ENCODE peak calls at places on chromosomes 16 and 17, in ten cellular contexts. One of them, this sample, is unnamed.

GRCh38 chr17:9890124-9890523 is 14.9 kb downstream of the RCVRN start:
- DNase-seq in Peyer's patch: no peak
- DNase-seq in upper lobe of left lung: no peak
- DNase-seq in CD4-positive, alpha-beta T cell: no peak
- DNase-seq in IMR-90: no peak
- DNase-seq in coronary artery: no peak
- DNase-seq in heart right ventricle: no peak
- DNase-seq in lung: no peak
- DNase-seq in cardiac fibroblast: no peak
- DNase-seq in choroid plexus epithelial cell: peak; percentile 46
- DNase-seq in this sample: no peak

GRCh38 chr17:38352245-38353083 is 820 bp downstream of the SOCS7 start:
- DNase-seq in Peyer's patch: peak; percentile 21
- DNase-seq in upper lobe of left lung: peak; percentile 84
- DNase-seq in CD4-positive, alpha-beta T cell: peak; percentile 7
- DNase-seq in IMR-90: no peak
- DNase-seq in coronary artery: no peak
- DNase-seq in heart right ventricle: peak; percentile 20
- DNase-seq in lung: no peak
- DNase-seq in cardiac fibroblast: peak; percentile 28
- DNase-seq in choroid plexus epithelial cell: peak; percentile 41
- DNase-seq in this sample: no peak

GRCh38 chr16:27444470-27444869 is 42.5 kb downstream of the IL21R start:
- DNase-seq in Peyer's patch: no peak
- DNase-seq in upper lobe of left lung: no peak
- DNase-seq in CD4-positive, alpha-beta T cell: no peak
- DNase-seq in IMR-90: no peak
- DNase-seq in coronary artery: peak; percentile 21
- DNase-seq in heart right ventricle: no peak
- DNase-seq in lung: no peak
- DNase-seq in cardiac fibroblast: no peak
- DNase-seq in choroid plexus epithelial cell: no peak
- DNase-seq in this sample: no peak

GRCh38 chr17:41835800-41836549 is at the start of gene NT5C3B:
- DNase-seq in Peyer's patch: peak; percentile 49
- DNase-seq in upper lobe of left lung: peak; percentile 93
- DNase-seq in CD4-positive, alpha-beta T cell: peak; percentile 32
- DNase-seq in IMR-90: no peak
- DNase-seq in coronary artery: no peak
- DNase-seq in heart right ventricle: peak; percentile 34
- DNase-seq in lung: peak; percentile 45
- DNase-seq in cardiac fibroblast: no peak
- DNase-seq in choroid plexus epithelial cell: peak; percentile 13
- DNase-seq in this sample: peak; percentile 39

GRCh38 chr16:12480916-12481315 is 322.8 kb downstream of the CPPED1 start:
- DNase-seq in Peyer's patch: no peak
- DNase-seq in upper lobe of left lung: no peak
- DNase-seq in CD4-positive, alpha-beta T cell: no peak
- DNase-seq in IMR-90: no peak
- DNase-seq in coronary artery: no peak
- DNase-seq in heart right ventricle: no peak
- DNase-seq in lung: no peak
- DNase-seq in cardiac fibroblast: no peak
- DNase-seq in choroid plexus epithelial cell: no peak
- DNase-seq in this sample: no peak

GRCh38 chr17:80372922-80373570 is 41.9 kb upstream of the ENDOV start:
- DNase-seq in Peyer's patch: no peak
- DNase-seq in upper lobe of left lung: peak; percentile 53
- DNase-seq in CD4-positive, alpha-beta T cell: no peak
- DNase-seq in IMR-90: no peak
- DNase-seq in coronary artery: no peak
- DNase-seq in heart right ventricle: no peak
- DNase-seq in lung: no peak
- DNase-seq in cardiac fibroblast: no peak
- DNase-seq in choroid plexus epithelial cell: no peak
- DNase-seq in this sample: no peak

GRCh38 chr17:79591014-79591590 is 19.7 kb downstream of the RBFOX3 start:
- DNase-seq in Peyer's patch: no peak
- DNase-seq in upper lobe of left lung: no peak
- DNase-seq in CD4-positive, alpha-beta T cell: no peak
- DNase-seq in IMR-90: no peak
- DNase-seq in coronary artery: no peak
- DNase-seq in heart right ventricle: no peak
- DNase-seq in lung: no peak
- DNase-seq in cardiac fibroblast: no peak
- DNase-seq in choroid plexus epithelial cell: no peak
- DNase-seq in this sample: no peak

GRCh38 chr16:88879788-88880055 is 13.3 kb upstream of the PABPN1L start:
- DNase-seq in Peyer's patch: no peak
- DNase-seq in upper lobe of left lung: peak; percentile 70
- DNase-seq in CD4-positive, alpha-beta T cell: no peak
- DNase-seq in IMR-90: no peak
- DNase-seq in coronary artery: no peak
- DNase-seq in heart right ventricle: no peak
- DNase-seq in lung: no peak
- DNase-seq in cardiac fibroblast: no peak
- DNase-seq in choroid plexus epithelial cell: no peak
- DNase-seq in this sample: no peak

GRCh38 chr17:21037117-21037803 is 5.6 kb downstream of the USP22 start:
- DNase-seq in Peyer's patch: no peak
- DNase-seq in upper lobe of left lung: no peak
- DNase-seq in CD4-positive, alpha-beta T cell: no peak
- DNase-seq in IMR-90: no peak
- DNase-seq in coronary artery: no peak
- DNase-seq in heart right ventricle: no peak
- DNase-seq in lung: no peak
- DNase-seq in cardiac fibroblast: no peak
- DNase-seq in choroid plexus epithelial cell: no peak
- DNase-seq in this sample: no peak

GRCh38 chr17:82939213-82940030 is 99.6 kb upstream of the ZNF750 start:
- DNase-seq in Peyer's patch: no peak
- DNase-seq in upper lobe of left lung: peak; percentile 72
- DNase-seq in CD4-positive, alpha-beta T cell: no peak
- DNase-seq in IMR-90: no peak
- DNase-seq in coronary artery: peak; percentile 35
- DNase-seq in heart right ventricle: no peak
- DNase-seq in lung: peak; percentile 61
- DNase-seq in cardiac fibroblast: no peak
- DNase-seq in choroid plexus epithelial cell: no peak
- DNase-seq in this sample: no peak

GRCh38 chr17:12659500-12659899 is 6.2 kb upstream of the MYOCD start:
- DNase-seq in Peyer's patch: no peak
- DNase-seq in upper lobe of left lung: no peak
- DNase-seq in CD4-positive, alpha-beta T cell: no peak
- DNase-seq in IMR-90: peak; percentile 90
- DNase-seq in coronary artery: no peak
- DNase-seq in heart right ventricle: no peak
- DNase-seq in lung: no peak
- DNase-seq in cardiac fibroblast: peak; percentile 75
- DNase-seq in choroid plexus epithelial cell: peak; percentile 85
- DNase-seq in this sample: no peak

GRCh38 chr16:907361-907760 is 63.4 kb downstream of the LMF1 start:
- DNase-seq in Peyer's patch: no peak
- DNase-seq in upper lobe of left lung: peak; percentile 45
- DNase-seq in CD4-positive, alpha-beta T cell: no peak
- DNase-seq in IMR-90: no peak
- DNase-seq in coronary artery: no peak
- DNase-seq in heart right ventricle: no peak
- DNase-seq in lung: no peak
- DNase-seq in cardiac fibroblast: no peak
- DNase-seq in choroid plexus epithelial cell: no peak
- DNase-seq in this sample: no peak

GRCh38 chr16:88764913-88765349 is 20.1 kb downstream of the PIEZO1 start:
- DNase-seq in Peyer's patch: no peak
- DNase-seq in upper lobe of left lung: peak; percentile 81
- DNase-seq in CD4-positive, alpha-beta T cell: no peak
- DNase-seq in IMR-90: peak; percentile 35
- DNase-seq in coronary artery: no peak
- DNase-seq in heart right ventricle: no peak
- DNase-seq in lung: peak; percentile 83
- DNase-seq in cardiac fibroblast: peak; percentile 30
- DNase-seq in choroid plexus epithelial cell: no peak
- DNase-seq in this sample: peak; percentile 91

GRCh38 chr17:31608659-31609254 is 217.3 kb downstream of the RAB11FIP4 start:
- DNase-seq in Peyer's patch: no peak
- DNase-seq in upper lobe of left lung: no peak
- DNase-seq in CD4-positive, alpha-beta T cell: no peak
- DNase-seq in IMR-90: peak; percentile 35
- DNase-seq in coronary artery: peak; percentile 26
- DNase-seq in heart right ventricle: no peak
- DNase-seq in lung: no peak
- DNase-seq in cardiac fibroblast: no peak
- DNase-seq in choroid plexus epithelial cell: no peak
- DNase-seq in this sample: no peak

GRCh38 chr17:40178021-40178601 is 841 bp downstream of the RAPGEFL1 start:
- DNase-seq in Peyer's patch: no peak
- DNase-seq in upper lobe of left lung: no peak
- DNase-seq in CD4-positive, alpha-beta T cell: no peak
- DNase-seq in IMR-90: no peak
- DNase-seq in coronary artery: no peak
- DNase-seq in heart right ventricle: no peak
- DNase-seq in lung: no peak
- DNase-seq in cardiac fibroblast: no peak
- DNase-seq in choroid plexus epithelial cell: no peak
- DNase-seq in this sample: no peak
- TF ChIP-seq CTCF in Peyer's patch: no peak
- TF ChIP-seq CTCF in upper lobe of left lung: no peak
- TF ChIP-seq CTCF in CD4-positive, alpha-beta T cell: no peak
- TF ChIP-seq CTCF in IMR-90: no peak
- TF ChIP-seq CTCF in coronary artery: no peak
- TF ChIP-seq CTCF in heart right ventricle: no peak
- TF ChIP-seq CTCF in lung: no peak
- TF ChIP-seq CTCF in cardiac fibroblast: no peak
- TF ChIP-seq CTCF in choroid plexus epithelial cell: peak; percentile 1
- TF ChIP-seq CTCF in this sample: no peak

DNA sequence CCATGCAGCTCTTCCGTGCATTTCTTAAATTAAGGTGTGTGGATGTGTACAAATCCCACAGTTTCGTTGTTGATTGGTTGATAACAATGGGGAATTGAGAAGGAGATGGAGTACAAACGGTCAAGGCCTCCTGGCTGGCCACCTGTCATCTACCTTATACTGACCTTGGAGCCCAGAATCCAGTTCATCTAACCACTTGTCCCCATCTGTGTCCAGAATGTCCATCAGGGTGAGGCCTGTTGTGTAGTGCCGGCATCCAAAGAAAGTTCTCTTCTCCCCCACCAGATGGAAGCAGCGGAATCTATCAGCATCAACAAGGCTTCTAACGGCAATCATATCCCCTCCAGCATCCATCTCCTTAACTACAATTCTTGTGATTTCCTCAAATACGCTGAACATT is 1.5 kb downstream of the GSDMB start:
- DNase-seq in Peyer's patch: no peak
- DNase-seq in upper lobe of left lung: no peak
- DNase-seq in CD4-positive, alpha-beta T cell: no peak
- DNase-seq in IMR-90: peak; percentile 26
- DNase-seq in coronary artery: no peak
- DNase-seq in heart right ventricle: no peak
- DNase-seq in lung: no peak
- DNase-seq in cardiac fibroblast: peak; percentile 18
- DNase-seq in choroid plexus epithelial cell: peak; percentile 48
- DNase-seq in this sample: no peak
- TF ChIP-seq CTCF in Peyer's patch: no peak
- TF ChIP-seq CTCF in upper lobe of left lung: no peak
- TF ChIP-seq CTCF in CD4-positive, alpha-beta T cell: no peak
- TF ChIP-seq CTCF in IMR-90: peak; percentile 26
- TF ChIP-seq CTCF in coronary artery: no peak
- TF ChIP-seq CTCF in heart right ventricle: peak; percentile 18
- TF ChIP-seq CTCF in lung: no peak
- TF ChIP-seq CTCF in cardiac fibroblast: peak; percentile 6
- TF ChIP-seq CTCF in choroid plexus epithelial cell: peak; percentile 55
- TF ChIP-seq CTCF in this sample: no peak

GRCh38 chr17:49572806-49573420 is 2.8 kb upstream of the NXPH3 start:
- DNase-seq in Peyer's patch: no peak
- DNase-seq in upper lobe of left lung: no peak
- DNase-seq in CD4-positive, alpha-beta T cell: no peak
- DNase-seq in IMR-90: no peak
- DNase-seq in coronary artery: peak; percentile 71
- DNase-seq in heart right ventricle: no peak
- DNase-seq in lung: no peak
- DNase-seq in cardiac fibroblast: no peak
- DNase-seq in choroid plexus epithelial cell: no peak
- DNase-seq in this sample: no peak

GRCh38 chr17:49572226-49572625 is 3.4 kb upstream of the NXPH3 start:
- DNase-seq in Peyer's patch: no peak
- DNase-seq in upper lobe of left lung: no peak
- DNase-seq in CD4-positive, alpha-beta T cell: no peak
- DNase-seq in IMR-90: no peak
- DNase-seq in coronary artery: peak; percentile 62
- DNase-seq in heart right ventricle: no peak
- DNase-seq in lung: no peak
- DNase-seq in cardiac fibroblast: no peak
- DNase-seq in choroid plexus epithelial cell: no peak
- DNase-seq in this sample: no peak

GRCh38 chr17:49571283-49571682 is 4.4 kb upstream of the NXPH3 start:
- DNase-seq in Peyer's patch: no peak
- DNase-seq in upper lobe of left lung: no peak
- DNase-seq in CD4-positive, alpha-beta T cell: no peak
- DNase-seq in IMR-90: no peak
- DNase-seq in coronary artery: peak; percentile 71
- DNase-seq in heart right ventricle: no peak
- DNase-seq in lung: no peak
- DNase-seq in cardiac fibroblast: no peak
- DNase-seq in choroid plexus epithelial cell: no peak
- DNase-seq in this sample: no peak

GRCh38 chr17:49570540-49571242 is 5.0 kb upstream of the NXPH3 start:
- DNase-seq in Peyer's patch: no peak
- DNase-seq in upper lobe of left lung: no peak
- DNase-seq in CD4-positive, alpha-beta T cell: no peak
- DNase-seq in IMR-90: no peak
- DNase-seq in coronary artery: peak; percentile 72
- DNase-seq in heart right ventricle: no peak
- DNase-seq in lung: no peak
- DNase-seq in cardiac fibroblast: no peak
- DNase-seq in choroid plexus epithelial cell: no peak
- DNase-seq in this sample: no peak

GRCh38 chr17:49571764-49572163 is 3.9 kb upstream of the NXPH3 start:
- DNase-seq in Peyer's patch: no peak
- DNase-seq in upper lobe of left lung: no peak
- DNase-seq in CD4-positive, alpha-beta T cell: no peak
- DNase-seq in IMR-90: no peak
- DNase-seq in coronary artery: no peak
- DNase-seq in heart right ventricle: no peak
- DNase-seq in lung: no peak
- DNase-seq in cardiac fibroblast: no peak
- DNase-seq in choroid plexus epithelial cell: no peak
- DNase-seq in this sample: no peak
- TF ChIP-seq CTCF in Peyer's patch: no peak
- TF ChIP-seq CTCF in upper lobe of left lung: no peak
- TF ChIP-seq CTCF in CD4-positive, alpha-beta T cell: no peak
- TF ChIP-seq CTCF in IMR-90: no peak
- TF ChIP-seq CTCF in coronary artery: no peak
- TF ChIP-seq CTCF in heart right ventricle: no peak
- TF ChIP-seq CTCF in lung: no peak
- TF ChIP-seq CTCF in cardiac fibroblast: no peak
- TF ChIP-seq CTCF in choroid plexus epithelial cell: no peak
- TF ChIP-seq CTCF in this sample: no peak

DNA sequence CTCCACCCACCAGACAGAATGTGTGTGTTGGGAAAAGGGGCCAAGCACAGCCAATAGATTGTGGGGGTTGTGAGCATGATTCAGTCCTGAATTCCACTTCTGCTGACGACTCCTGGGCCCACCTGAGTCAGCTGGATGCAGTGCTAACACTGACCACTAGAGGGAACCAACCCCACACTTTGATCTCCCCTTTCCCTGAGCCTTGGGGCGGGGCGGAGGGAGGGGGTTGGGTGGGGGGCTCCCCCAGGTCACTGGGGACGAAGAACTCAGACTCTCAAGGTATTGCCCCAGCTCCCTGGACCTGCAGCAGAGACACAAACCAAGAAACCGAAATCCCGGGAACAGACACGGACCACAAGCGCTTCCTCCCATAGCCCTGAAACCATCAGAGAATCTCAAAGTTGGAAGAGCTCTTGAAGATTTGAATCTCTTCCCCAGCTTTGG is 621 bp upstream of the CSHL1 start:
- DNase-seq in Peyer's patch: peak; percentile 56
- DNase-seq in upper lobe of left lung: no peak
- DNase-seq in CD4-positive, alpha-beta T cell: peak; percentile 57
- DNase-seq in IMR-90: peak; percentile 8
- DNase-seq in coronary artery: no peak
- DNase-seq in heart right ventricle: peak; percentile 45
- DNase-seq in lung: no peak
- DNase-seq in cardiac fibroblast: peak; percentile 44
- DNase-seq in choroid plexus epithelial cell: peak; percentile 20
- DNase-seq in this sample: no peak
- TF ChIP-seq CTCF in Peyer's patch: peak; percentile 52
- TF ChIP-seq CTCF in upper lobe of left lung: peak; percentile 73
- TF ChIP-seq CTCF in CD4-positive, alpha-beta T cell: peak; percentile 78
- TF ChIP-seq CTCF in IMR-90: peak; percentile 57
- TF ChIP-seq CTCF in coronary artery: peak; percentile 94
- TF ChIP-seq CTCF in heart right ventricle: peak; percentile 82
- TF ChIP-seq CTCF in lung: peak; percentile 29
- TF ChIP-seq CTCF in cardiac fibroblast: peak; percentile 66
- TF ChIP-seq CTCF in choroid plexus epithelial cell: peak; percentile 72
- TF ChIP-seq CTCF in this sample: peak; percentile 75

This sample was measured in prostate gland.